ENCODE peak calls at places on chromosome 22, in nine cellular contexts. G is tibial artery; N is ovary; U is BJ; V is activated CD8-positive, alpha-beta T cell treated with anti-CD3 and anti-CD28 coated beads for 36 hours; L is A549; T is sigmoid colon; Y is fibroblast of the aortic adventitia; Z is fibroblast of lung. W is an unnamed sample.
A peak's percentile ranks its signal among the peaks of the same experiment; 100 is the strongest.

GRCh38 chr22:33919591-33920501 is at the start of gene LARGE1:
- DNase-seq in L (peak; percentile 3), U (no peak), G (peak; percentile 71), N (peak; percentile 65), T (peak; percentile 79), Y (peak; percentile 17), V (no peak), Z (peak; percentile 39), W (peak; percentile 46)

GRCh38 chr22:47168900-47169800 is 406.7 kb downstream of the TBC1D22A start:
- DNase-seq in V (peak; percentile 10), Y (peak; percentile 5), N (peak; percentile 13), U (no peak), T (peak; percentile 46), Z (peak; percentile 21), G (peak; percentile 51), L (peak; percentile 6), W (no peak)

GRCh38 chr22:35446365-35446764 is 46.4 kb downstream of the MCM5 start:
- DNase-seq in T (peak; percentile 91), U (peak; percentile 37), Y (peak; percentile 66), G (no peak), L (no peak), Z (peak; percentile 97), V (no peak), N (no peak), W (no peak)

GRCh38 chr22:31313366-31314147 is 21.3 kb upstream of the PIK3IP1 start:
- DNase-seq in Z (peak; percentile 61), U (no peak), N (peak; percentile 91), Y (peak; percentile 94), L (peak; percentile 39), T (peak; percentile 88), G (peak; percentile 86), V (peak; percentile 80), W (peak; percentile 72)

GRCh38 chr22:37635157-37635556 is 4.3 kb upstream of the SH3BP1 start:
- DNase-seq in L (no peak), U (no peak), Z (no peak), G (no peak), Y (no peak), N (peak; percentile 36), V (no peak), T (no peak), W (no peak)

GRCh38 chr22:21568207-21569075 is 927 bp downstream of the UBE2L3 start:
- DNase-seq in Z (peak; percentile 32), G (no peak), T (no peak), U (no peak), V (peak; percentile 43), N (no peak), L (peak; percentile 19), Y (peak; percentile 37), W (peak; percentile 34)

GRCh38 chr22:21690401-21690801 is 24.6 kb downstream of the PPIL2 start:
- DNase-seq in V (peak; percentile 58), T (no peak), Z (no peak), N (no peak), G (no peak), U (no peak), Y (no peak), L (no peak), W (no peak)

GRCh38 chr22:31800065-31800464 is 46.2 kb downstream of the DEPDC5 start:
- DNase-seq in Y (peak; percentile 8), L (peak; percentile 4), N (no peak), T (no peak), G (no peak), V (no peak), Z (peak; percentile 56), U (no peak), W (no peak)

GRCh38 chr22:26174280-26174679 is 5.0 kb downstream of the SEZ6L start:
- DNase-seq in T (no peak), Z (no peak), L (peak; percentile 3), V (no peak), N (no peak), Y (no peak), U (no peak), G (no peak), W (peak; percentile 47)

GRCh38 chr22:48895341-48895740 is 932.3 kb downstream of the BRD1 start:
- DNase-seq in Y (no peak), V (no peak), N (no peak), Z (no peak), U (no peak), T (no peak), L (no peak), G (peak; percentile 51), W (no peak)

GRCh38 chr22:48894064-48894671 is 933.5 kb downstream of the BRD1 start:
- DNase-seq in G (no peak), Y (no peak), T (no peak), N (no peak), U (no peak), Z (no peak), V (peak; percentile 16), L (no peak), W (peak; percentile 34)

GRCh38 chr22:35995772-35996171 is 32.9 kb downstream of the RBFOX2 start:
- DNase-seq in Z (peak; percentile 95), G (peak; percentile 93), V (no peak), L (no peak), T (peak; percentile 95), N (peak; percentile 88), U (peak; percentile 92), Y (peak; percentile 99), W (no peak)

GRCh38 chr22:46054091-46054877 is 77.3 kb upstream of the WNT7B start:
- DNase-seq in T (peak; percentile 90), V (peak; percentile 45), Z (peak; percentile 87), U (no peak), N (peak; percentile 87), G (peak; percentile 86), Y (peak; percentile 85), L (no peak), W (no peak)

GRCh38 chr22:46052331-46052771 is 75.4 kb upstream of the WNT7B start:
- DNase-seq in Y (no peak), U (no peak), V (no peak), N (peak; percentile 66), L (no peak), Z (peak; percentile 35), T (peak; percentile 72), G (peak; percentile 68), W (no peak)

GRCh38 chr22:46053563-46054090 is 76.7 kb upstream of the WNT7B start:
- DNase-seq in G (peak; percentile 93), L (no peak), T (peak; percentile 93), U (no peak), Y (peak; percentile 62), Z (peak; percentile 64), N (peak; percentile 86), V (peak; percentile 56), W (no peak)

GRCh38 chr22:46051646-46052045 is 74.7 kb upstream of the WNT7B start:
- DNase-seq in T (peak; percentile 56), G (no peak), Z (no peak), U (no peak), Y (no peak), L (no peak), V (no peak), N (peak; percentile 23), W (no peak)

GRCh38 chr22:46052801-46053562 is 76.0 kb upstream of the WNT7B start:
- DNase-seq in T (peak; percentile 78), Y (peak; percentile 62), G (peak; percentile 85), N (peak; percentile 61), Z (peak; percentile 51), L (no peak), U (no peak), V (peak; percentile 15), W (no peak)
- TF ChIP-seq CTCF in T (no peak), Y (no peak), G (no peak), N (no peak), Z (no peak), L (no peak), U (no peak), V (no peak), W (no peak)

DNA sequence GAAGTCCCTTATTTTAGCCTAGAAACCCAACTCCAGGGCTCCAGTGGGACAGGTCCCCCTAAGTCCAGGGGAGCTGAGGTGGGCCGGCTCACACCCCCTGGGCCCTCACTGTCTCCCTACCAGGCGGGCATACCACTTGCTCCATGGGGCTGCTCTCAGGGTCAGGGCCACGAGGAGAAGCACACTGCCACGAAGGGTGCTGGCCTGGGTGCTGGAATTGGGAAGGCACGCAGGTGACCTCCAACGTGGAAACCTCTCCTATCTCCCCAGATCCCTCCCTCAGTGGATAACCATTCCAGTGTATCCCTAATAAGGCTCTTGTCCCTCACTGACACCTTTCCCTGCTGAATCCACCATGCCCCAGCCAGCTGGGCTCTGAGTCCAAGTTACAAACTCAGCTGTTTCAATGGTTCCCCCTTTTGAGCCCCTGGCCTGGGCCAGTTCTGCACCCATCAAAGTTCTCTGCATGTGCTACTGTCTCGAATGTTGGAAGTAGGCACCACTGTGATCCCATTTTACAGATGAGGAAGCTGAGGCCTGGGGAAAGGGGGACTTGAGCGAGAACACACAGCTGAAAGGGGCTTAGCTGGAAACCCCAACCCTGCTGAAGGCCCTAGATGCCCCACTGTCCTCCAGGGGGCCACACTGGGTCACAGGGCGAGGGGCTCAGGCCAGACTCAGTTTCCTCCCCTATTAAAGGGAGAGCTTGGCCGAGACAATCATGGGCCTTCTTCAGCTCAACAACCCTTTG is 1.5 kb downstream of the SHISAL1 start:
- DNase-seq in L (no peak), U (no peak), N (no peak), Z (no peak), Y (no peak), G (no peak), T (no peak), V (no peak), W (no peak)
- TF ChIP-seq CTCF in L (no peak), U (peak; percentile 8), N (no peak), Z (no peak), Y (no peak), G (no peak), T (no peak), V (no peak), W (no peak)

GRCh38 chr22:39462443-39463147 is 5.8 kb downstream of the MGAT3 start:
- DNase-seq in Z (no peak), N (no peak), T (no peak), L (no peak), Y (no peak), G (no peak), V (no peak), U (no peak), W (no peak)
- TF ChIP-seq CTCF in Z (no peak), N (no peak), T (no peak), L (no peak), Y (no peak), G (no peak), V (no peak), U (no peak), W (no peak)

GRCh38 chr22:30289126-30289979 is at the start of gene CASTOR1:
- DNase-seq in N (peak; percentile 98), Y (peak; percentile 95), T (peak; percentile 100), G (peak; percentile 100), U (peak; percentile 91), L (peak; percentile 96), V (peak; percentile 90), Z (peak; percentile 97), W (peak; percentile 96)

GRCh38 chr22:30288414-30289125 is 735 bp downstream of the CASTOR1 start:
- DNase-seq in N (peak; percentile 66), Y (no peak), Z (no peak), L (peak; percentile 25), V (no peak), T (peak; percentile 72), U (no peak), G (no peak), W (no peak)

GRCh38 chr22:30286331-30286730 is 3.0 kb downstream of the CASTOR1 start:
- DNase-seq in V (no peak), U (no peak), Y (no peak), N (no peak), Z (no peak), T (no peak), L (no peak), G (no peak), W (no peak)

GRCh38 chr22:30286813-30287625 is 2.3 kb downstream of the CASTOR1 start:
- DNase-seq in N (peak; percentile 75), Y (peak; percentile 49), G (no peak), U (no peak), Z (peak; percentile 29), T (peak; percentile 81), L (peak; percentile 73), V (peak; percentile 92), W (peak; percentile 89)

GRCh38 chr22:30287626-30288413 is 1.5 kb downstream of the CASTOR1 start:
- DNase-seq in Y (peak; percentile 93), Z (peak; percentile 90), N (peak; percentile 87), T (peak; percentile 96), G (peak; percentile 96), U (peak; percentile 57), V (peak; percentile 96), L (peak; percentile 91), W (peak; percentile 82)
- TF ChIP-seq CTCF in Y (peak; percentile 87), Z (peak; percentile 54), N (peak; percentile 90), T (peak; percentile 90), G (peak; percentile 85), U (peak; percentile 80), V (peak; percentile 85), L (peak; percentile 51), W (peak; percentile 83)

W was measured in endothelial cell.